ENCODE peak calls at places on chromosomes 16 and 17, in four cellular contexts. J is stimulated activated CD8-positive, alpha-beta memory T cell treated with anti-CD3 and anti-CD28 coated beads, Interleukin-4, amount 100 ng/mL, for 48 hours; Z is AG10803; T is activated CD4-positive, alpha-beta T cell treated with anti-CD3 and anti-CD28 coated beads, Interleukin-2, amount 50 U/mL, for 1 hour. R is an unnamed sample.

GRCh38 chr17:59618894-59619312 is 792 bp upstream of the CLTC start:
- DNase-seq in J (no peak), Z (no peak), T (no peak), R (no peak)

GRCh38 chr17:74671031-74671771 is 41.5 kb downstream of the CD300LF start:
- DNase-seq in J (peak), Z (peak), T (peak), R (peak)

GRCh38 chr17:45228985-45229517 is 7.4 kb downstream of the FMNL1 start:
- DNase-seq in J (peak), Z (peak), T (peak), R (peak)

GRCh38 chr16:2767891-2768290 is 9.2 kb downstream of the ELOB start:
- DNase-seq in J (no peak), Z (no peak), T (no peak), R (no peak)

GRCh38 chr16:9053006-9053601 is 38.3 kb upstream of the HAPSTR1 start:
- DNase-seq in J (peak), Z (peak), T (no peak), R (peak)

GRCh38 chr17:50514936-50515702 is 6.9 kb downstream of the MYCBPAP start:
- DNase-seq in J (no peak), Z (peak), T (no peak), R (no peak)

GRCh38 chr17:27181935-27182334 is 112.0 kb upstream of the WSB1 start:
- DNase-seq in J (no peak), Z (no peak), T (no peak), R (no peak)

GRCh38 chr16:64878964-64879363 is 242.9 kb downstream of the CDH11 start:
- DNase-seq in J (no peak), Z (no peak), T (no peak), R (no peak)

GRCh38 chr17:33338242-33338641 is 45.1 kb upstream of the ASIC2 start:
- DNase-seq in J (no peak), Z (no peak), T (no peak), R (no peak)

R was measured in lung microvascular endothelial cell.